ENCODE peak calls at places on chromosomes 3 and 15, in eight cellular contexts. P is HCT116, T is psoas muscle, K is kidney, V is stomach, M is body of pancreas, F is tibial artery, W is GM23338. J is an unnamed sample.

GRCh38 chr3:170145278-170145677 is 36.3 kb downstream of the PHC3 start:
- DNase-seq in K (no peak), T (no peak), F (no peak), V (no peak), P (no peak), W (no peak), M (no peak), J (no peak)

GRCh38 chr3:150721285-150722130 is 17.8 kb upstream of the ERICH6 start:
- DNase-seq in W (peak), K (no peak), F (no peak), V (no peak), M (no peak), P (peak), T (no peak), J (peak)

GRCh38 chr3:149555941-149556340 is 81.4 kb downstream of the TM4SF4 start:
- DNase-seq in V (no peak), M (no peak), W (no peak), K (no peak), F (no peak), P (no peak), T (no peak), J (no peak)

GRCh38 chr3:138195491-138195890 is 8.4 kb downstream of the ARMC8 start:
- DNase-seq in V (no peak), M (no peak), F (no peak), P (no peak), W (no peak), K (no peak), T (no peak), J (no peak)

GRCh38 chr3:158742861-158743260 is 10.6 kb upstream of the RARRES1 start:
- DNase-seq in V (no peak), W (no peak), T (no peak), F (no peak), K (no peak), P (no peak), M (no peak), J (no peak)

GRCh38 chr15:28886431-28887343 is 913 bp downstream of the APBA2 start:
- DNase-seq in V (no peak), T (no peak), M (no peak), K (peak), F (no peak), W (peak), P (no peak), J (no peak)

GRCh38 chr15:92523176-92523575 is 129.5 kb downstream of the ST8SIA2 start:
- DNase-seq in K (no peak), T (no peak), P (no peak), W (no peak), M (no peak), V (no peak), F (no peak), J (no peak)

GRCh38 chr15:38588672-38589071 is 24.1 kb upstream of the RASGRP1 start:
- DNase-seq in P (no peak), T (no peak), W (no peak), F (no peak), K (no peak), V (no peak), M (no peak), J (no peak)

GRCh38 chr3:196009456-196009855 is 72.4 kb downstream of the TFRC start:
- DNase-seq in F (no peak), V (no peak), M (no peak), K (no peak), W (no peak), P (no peak), T (no peak), J (no peak)

GRCh38 chr3:196012941-196013471 is 68.9 kb downstream of the TFRC start:
- DNase-seq in T (no peak), P (no peak), K (no peak), V (no peak), F (no peak), M (no peak), W (no peak), J (no peak)

GRCh38 chr3:196012481-196012880 is 69.4 kb downstream of the TFRC start:
- DNase-seq in V (no peak), M (no peak), F (no peak), P (no peak), K (no peak), T (no peak), W (no peak), J (no peak)

GRCh38 chr3:196016485-196016884 is 65.4 kb downstream of the TFRC start:
- DNase-seq in V (no peak), T (no peak), M (no peak), W (no peak), K (no peak), F (no peak), P (no peak), J (no peak)

GRCh38 chr3:196013587-196014487 is 68.1 kb downstream of the TFRC start:
- DNase-seq in M (no peak), V (no peak), F (no peak), K (no peak), T (no peak), W (no peak), P (no peak), J (no peak)
- H3K27ac ChIP-seq in M (no peak), V (no peak), F (no peak), K (no peak), T (no peak), W (no peak), P (no peak), J (no peak)

GRCh38 chr3:53773330-53773583 is 73.0 kb downstream of the CHDH start:
- DNase-seq in M (no peak), K (no peak), W (no peak), P (no peak), V (no peak), F (no peak), T (no peak), J (no peak)
- H3K27ac ChIP-seq in M (no peak), K (no peak), W (no peak), P (no peak), V (no peak), F (no peak), T (no peak), J (peak)

GRCh38 chr3:136291302-136291701 is 41.2 kb downstream of the PCCB start:
- DNase-seq in T (no peak), W (no peak), K (no peak), V (no peak), P (no peak), M (no peak), F (no peak), J (no peak)
- H3K27ac ChIP-seq in T (no peak), W (no peak), K (no peak), V (no peak), P (no peak), M (no peak), F (no peak), J (no peak)

GRCh38 chr3:124834723-124835718 is 52.1 kb downstream of the ITGB5 start:
- DNase-seq in K (peak), P (peak), F (peak), M (peak), V (peak), T (peak), W (peak), J (peak)
- H3K27ac ChIP-seq in K (peak), P (peak), F (peak), M (no peak), V (peak), T (peak), W (peak), J (peak)

GRCh38 chr3:48879994-48880377 is 18.7 kb downstream of the SLC25A20 start:
- DNase-seq in W (no peak), M (no peak), F (no peak), P (no peak), V (no peak), K (no peak), T (no peak), J (no peak)

GRCh38 chr3:48881652-48882114 is 17.0 kb downstream of the SLC25A20 start:
- DNase-seq in K (no peak), W (no peak), F (no peak), M (no peak), T (no peak), P (no peak), V (no peak), J (no peak)

GRCh38 chr3:48881006-48881405 is 17.7 kb downstream of the SLC25A20 start:
- DNase-seq in M (no peak), W (no peak), F (no peak), K (no peak), V (no peak), T (no peak), P (no peak), J (no peak)

GRCh38 chr3:48877671-48878070 is 21.0 kb downstream of the SLC25A20 start:
- DNase-seq in F (no peak), K (peak), V (no peak), P (no peak), T (no peak), M (no peak), W (no peak), J (no peak)

GRCh38 chr3:48879307-48879993 is 19.2 kb downstream of the SLC25A20 start:
- DNase-seq in V (no peak), F (no peak), W (no peak), M (no peak), T (no peak), K (no peak), P (no peak), J (no peak)
- H3K27ac ChIP-seq in V (no peak), F (no peak), W (no peak), M (no peak), T (no peak), K (no peak), P (no peak), J (no peak)

DNA sequence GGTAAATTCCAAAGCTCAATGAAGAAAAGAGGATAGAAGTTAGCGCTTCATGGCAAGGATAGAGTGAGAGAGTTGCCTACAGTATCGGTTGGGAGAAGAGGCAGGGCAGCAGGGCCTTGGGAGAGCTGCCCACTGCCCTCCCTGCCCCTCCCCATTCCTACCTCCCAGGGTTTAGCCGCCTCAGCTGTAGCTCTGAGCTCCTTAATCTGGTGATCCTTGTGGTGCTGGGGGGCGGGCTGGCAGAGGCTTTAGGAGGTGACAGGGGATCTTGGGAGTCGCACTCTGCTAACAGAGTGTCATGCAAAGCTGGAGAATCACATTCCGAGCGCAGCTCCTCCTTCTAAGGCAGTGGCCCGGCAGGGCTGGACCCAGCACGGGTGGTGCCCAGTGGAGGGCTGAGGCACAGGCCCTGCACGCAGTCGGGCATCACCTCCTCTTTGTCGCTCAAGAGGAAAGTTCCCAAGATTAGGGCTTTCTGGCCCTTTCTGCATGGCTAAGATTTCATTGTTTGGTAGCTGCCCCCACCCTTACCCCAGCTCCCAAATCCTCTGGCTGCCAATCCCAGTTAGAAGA is 57.1 kb upstream of the POLG start:
- DNase-seq in K (no peak), T (no peak), V (no peak), W (no peak), M (no peak), P (no peak), F (no peak), J (no peak)
- H3K27ac ChIP-seq in K (no peak), T (no peak), V (no peak), W (no peak), M (no peak), P (no peak), F (no peak), J (no peak)

DNA sequence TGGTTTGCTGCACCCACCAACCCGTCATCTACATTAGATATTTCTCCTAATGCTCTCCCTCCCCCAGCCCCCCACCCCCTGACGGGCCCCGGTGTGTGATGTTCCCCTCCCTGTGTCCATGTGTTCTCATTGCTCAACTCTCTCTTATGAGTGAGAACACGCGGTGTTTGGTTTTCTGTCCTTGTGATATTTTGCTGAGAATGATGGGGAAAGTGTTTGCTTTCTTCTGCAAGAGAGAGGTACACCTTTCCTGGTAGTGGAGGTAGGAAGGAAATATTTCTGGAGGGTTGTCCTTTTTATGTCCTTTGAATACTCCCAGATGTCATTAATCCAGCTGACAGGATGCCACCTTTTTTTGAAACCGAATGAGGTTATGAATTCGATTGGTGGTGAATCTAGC is 10.5 kb upstream of the SLC28A1 start:
- DNase-seq in F (no peak), W (no peak), K (no peak), V (no peak), P (no peak), M (no peak), T (no peak), J (no peak)
- H3K27ac ChIP-seq in F (peak), W (no peak), K (no peak), V (no peak), P (no peak), M (no peak), T (no peak), J (no peak)

DNA sequence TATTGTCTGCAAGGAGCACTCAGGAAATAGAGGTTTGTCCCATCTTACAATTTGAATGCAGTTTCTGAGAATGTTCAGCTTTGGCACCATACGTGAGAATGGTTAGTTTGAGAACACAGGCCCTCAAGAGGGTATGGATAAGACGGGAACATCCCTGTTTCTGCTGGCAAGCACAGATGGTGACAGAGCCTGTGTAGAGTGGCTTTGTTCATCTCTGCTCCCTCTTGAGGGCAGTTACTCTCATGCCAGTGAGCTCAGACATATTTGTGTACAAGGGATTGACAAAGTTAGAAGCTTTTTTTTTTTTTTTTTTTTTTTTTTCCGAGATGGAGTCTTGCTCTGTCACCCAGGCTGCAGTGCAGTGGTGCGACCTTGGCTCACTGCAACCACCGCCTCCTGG is 71.5 kb upstream of the FILIP1L start:
- DNase-seq in W (no peak), V (no peak), T (no peak), F (no peak), M (no peak), P (no peak), K (no peak), J (no peak)
- H3K27ac ChIP-seq in W (no peak), V (no peak), T (no peak), F (no peak), M (no peak), P (no peak), K (no peak), J (no peak)